ENCODE peak calls at places on chromosomes 7 and 10, in six cellular contexts. Q, A, F, P, R and N are unnamed samples. For H3K4me1, the result is how much of the 10 kb centered on the place peaks cover.

GRCh38 chr10:91410638-91411367 is 659 bp downstream of the HECTD2 start:
- DNase-seq in R (no peak), A (no peak), P (no peak), Q (no peak), F (no peak), N (no peak)

GRCh38 chr10:12839941-12840611 is 161.4 kb downstream of the CCDC3 start:
- DNase-seq in Q (no peak), P (no peak), F (no peak), R (no peak), A (no peak), N (no peak)

GRCh38 chr10:50572017-50572491 is 51.7 kb downstream of the SGMS1 start:
- DNase-seq in P (no peak), F (no peak), A (peak), Q (no peak), R (peak), N (no peak)

GRCh38 chr10:133379801-133380666 is 972 bp downstream of the PAOX start:
- DNase-seq in R (no peak), F (no peak), A (no peak), P (no peak), Q (no peak), N (no peak)

GRCh38 chr10:85454386-85454785 is 912.2 kb downstream of the GRID1 start:
- DNase-seq in Q (no peak), P (no peak), R (no peak), A (no peak), F (no peak), N (no peak)

GRCh38 chr10:121710207-121710606 is 112.0 kb upstream of the FGFR2 start:
- DNase-seq in F (no peak), Q (no peak), A (no peak), P (no peak), R (peak), N (peak)

GRCh38 chr10:1575481-1576244 is 161.7 kb downstream of the ADARB2 start:
- DNase-seq in P (no peak), A (peak), F (no peak), Q (no peak), R (no peak), N (no peak)

GRCh38 chr7:21146642-21147423 is 281.1 kb upstream of the SP4 start:
- DNase-seq in P (peak), Q (no peak), A (no peak), R (no peak), F (no peak), N (peak)

GRCh38 chr10:71547290-71547689 is 150.6 kb downstream of the CDH23 start:
- DNase-seq in Q (no peak), P (no peak), A (no peak), R (no peak), F (no peak), N (no peak)

GRCh38 chr7:149277871-149278270 is 15.9 kb downstream of the ZNF783 start:
- DNase-seq in A (no peak), R (no peak), Q (no peak), P (no peak), F (no peak), N (no peak)

GRCh38 chr7:127683776-127684681 is 32.0 kb downstream of the SND1 start:
- DNase-seq in R (no peak), P (peak), A (no peak), Q (no peak), F (no peak), N (peak)

GRCh38 chr7:47816647-47817046 is 131.6 kb downstream of the PKD1L1 start:
- DNase-seq in P (no peak), R (peak), F (no peak), Q (no peak), A (no peak), N (no peak)

GRCh38 chr10:70379581-70380176 is 2.7 kb downstream of the LRRC20 start:
- DNase-seq in F (no peak), R (peak), P (no peak), Q (no peak), A (no peak), N (no peak)

GRCh38 chr10:668786-669485 is 20.5 kb downstream of the DIP2C start:
- DNase-seq in P (no peak), R (no peak), A (peak), F (no peak), Q (peak), N (peak)

GRCh38 chr7:67918158-67918557 is 921.5 kb downstream of the TYW1 start:
- DNase-seq in R (no peak), Q (no peak), P (no peak), F (no peak), A (no peak), N (no peak)

GRCh38 chr7:149774237-149775175 is 1.1 kb upstream of the ZNF467 start:
- DNase-seq in F (no peak), A (peak), P (no peak), R (no peak), Q (peak), N (no peak)

GRCh38 chr7:29194206-29194593 is 375 bp upstream of the CHN2 start:
- DNase-seq in R (peak), F (no peak), Q (peak), P (no peak), A (peak), N (no peak)

GRCh38 chr10:44733743-44734488 is 177.2 kb upstream of the TMEM72 start:
- DNase-seq in P (no peak), A (no peak), R (peak), Q (no peak), F (no peak), N (no peak)

GRCh38 chr10:122301055-122301810 is 30.1 kb downstream of the BTBD16 start:
- DNase-seq in P (no peak), F (no peak), A (no peak), Q (no peak), R (no peak), N (no peak)

GRCh38 chr10:123449234-123449962 is 216.8 kb upstream of the GPR26 start:
- DNase-seq in P (no peak), Q (no peak), A (no peak), F (no peak), R (no peak), N (no peak)

GRCh38 chr10:49363309-49364031 is 32.4 kb downstream of the DRGX start:
- DNase-seq in Q (no peak), R (no peak), P (no peak), A (no peak), F (no peak), N (no peak)

DNA sequence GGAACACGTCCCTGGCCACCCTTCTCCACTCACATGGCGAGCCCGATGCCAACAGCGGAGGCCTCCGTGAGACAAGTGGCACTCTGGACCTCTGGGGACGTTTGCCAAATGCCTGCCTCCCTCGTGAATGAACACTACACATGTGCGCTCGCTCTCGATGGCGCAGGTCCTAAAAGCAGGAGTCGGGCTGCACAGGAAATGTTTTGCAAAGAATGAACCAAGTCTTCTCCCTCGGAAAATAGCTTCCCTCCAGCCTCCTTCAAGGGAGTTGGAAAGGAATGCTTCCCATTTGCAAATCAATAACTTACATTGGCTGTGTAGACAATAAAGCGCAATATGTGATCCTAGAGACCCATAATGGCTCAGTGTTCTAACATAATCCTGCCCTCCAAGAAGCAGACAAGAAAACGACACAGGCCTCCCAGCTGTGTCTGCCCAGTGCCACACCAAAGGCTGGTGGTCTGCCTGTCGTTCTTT is 38.6 kb downstream of the ATXN7L1 start:
- DNase-seq in Q (peak), A (no peak), P (peak), R (no peak), F (no peak), N (peak)
- H3K4me1 ChIP-seq in Q (under half), A (under half), P (under half), R (under half), F (under half), N (under half)

GRCh38 chr10:80188713-80189112 is 16.6 kb downstream of the ANXA11 start:
- DNase-seq in Q (no peak), A (no peak), F (no peak), R (no peak), P (no peak), N (no peak)
- H3K4me1 ChIP-seq in Q (half or more), A (under half), F (under half), R (under half), P (under half), N (under half)

DNA sequence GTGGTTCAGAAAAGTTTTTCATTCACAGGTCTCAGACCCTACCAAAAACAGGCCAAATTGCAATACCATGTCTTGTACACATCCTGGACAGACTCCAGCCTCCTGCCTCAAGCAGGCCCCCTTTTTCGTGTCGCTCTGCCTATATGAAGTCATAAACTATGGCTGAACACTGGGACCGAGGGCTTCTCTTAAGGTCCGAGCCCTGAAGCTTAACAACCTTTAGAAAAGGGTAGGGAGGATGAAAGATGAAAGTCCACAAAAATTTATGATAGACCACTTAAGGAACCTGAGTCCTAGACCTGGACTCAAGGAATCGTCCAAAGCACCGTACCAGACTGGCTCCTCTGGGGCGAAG is 1.3 kb downstream of the FBXW4 start:
- DNase-seq in A (no peak), P (no peak), Q (peak), F (no peak), R (no peak), N (peak)
- H3K4me1 ChIP-seq in A (under half), P (under half), Q (under half), F (under half), R (under half), N (under half)

GRCh38 chr10:31622993-31623392 is 304.0 kb downstream of the ZEB1 start:
- DNase-seq in R (no peak), F (no peak), A (no peak), P (no peak), Q (no peak), N (no peak)
- H3K4me1 ChIP-seq in R (under half), F (under half), A (under half), P (under half), Q (under half), N (under half)

DNA sequence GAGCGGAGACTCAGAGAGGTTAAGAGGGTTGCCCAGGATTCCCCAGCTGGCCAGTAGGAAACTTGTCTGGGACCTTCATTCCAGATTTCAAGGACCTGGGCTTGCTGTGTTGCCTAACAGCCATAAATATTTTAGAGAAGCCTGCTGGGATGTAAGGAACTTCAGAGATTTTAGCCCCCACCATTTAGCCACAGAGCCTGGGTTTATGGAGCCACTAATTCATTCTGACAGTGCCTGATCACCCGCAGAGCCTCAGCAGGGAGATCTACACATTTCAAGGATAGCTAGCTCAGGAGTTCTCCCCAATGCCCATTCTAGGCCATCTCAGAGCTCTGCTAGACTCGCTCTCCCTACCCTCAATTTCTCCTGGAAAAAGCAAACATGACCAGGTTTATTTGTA is 56.5 kb upstream of the TRUB1 start:
- DNase-seq in P (peak), Q (no peak), A (no peak), R (no peak), F (no peak), N (no peak)
- H3K4me1 ChIP-seq in P (under half), Q (under half), A (under half), R (under half), F (under half), N (under half)